ENCODE peak calls at places on chromosomes 13 and 19, in six cellular contexts. T is Calu3; F is pancreas; W is MCF 10A; Y is stimulated activated CD8-positive, alpha-beta memory T cell treated with anti-CD3 and anti-CD28 coated beads, Interleukin-4, amount 100 ng/mL, for 1 hour; G is ecto neural progenitor cell. N is an unnamed sample.

GRCh38 chr13:112983428-112984196 is 14.6 kb downstream of the MCF2L start:
- DNase-seq in T (no peak), F (peak), W (no peak), Y (no peak), G (no peak), N (no peak)

GRCh38 chr19:2339644-2340310 is 11.3 kb downstream of the SPPL2B start:
- DNase-seq in T (no peak), F (peak), W (no peak), Y (no peak), G (no peak), N (no peak)

GRCh38 chr19:55228015-55228391 is 560 bp downstream of the TMEM86B start:
- DNase-seq in T (no peak), F (peak), W (no peak), Y (no peak), G (no peak), N (no peak)

GRCh38 chr13:114200673-114201005 is 21.6 kb downstream of the CFAP97D2 start:
- DNase-seq in T (no peak), F (no peak), W (no peak), Y (no peak), G (no peak), N (no peak)

GRCh38 chr19:55173717-55174409 is 6.2 kb downstream of the SYT5 start:
- DNase-seq in T (peak), F (peak), W (peak), Y (no peak), G (peak), N (no peak)

GRCh38 chr13:91813255-91813654 is 414.8 kb downstream of the GPC5 start:
- DNase-seq in T (no peak), F (no peak), W (no peak), Y (no peak), G (no peak), N (no peak)

GRCh38 chr13:46297338-46297737 is 85.6 kb downstream of the LRRC63 start:
- DNase-seq in T (no peak), F (no peak), W (no peak), Y (no peak), G (no peak), N (no peak)

GRCh38 chr19:19053508-19054314 is 10.1 kb upstream of the SLC25A42 start:
- DNase-seq in T (peak), F (peak), W (peak), Y (peak), G (peak), N (peak)

GRCh38 chr13:30998548-30999140 is 66.2 kb downstream of the TEX26 start:
- DNase-seq in T (no peak), F (no peak), W (no peak), Y (no peak), G (no peak), N (no peak)